ENCODE peak calls at places on chromosomes 7 and 10, in six cellular contexts. H is hepatocyte, G is fibroblast of lung, E is OCI-LY7, X is IMR-90, M is K562. D is an unnamed sample.

GRCh38 chr10:43137701-43137970 is 609 bp upstream of the CSGALNACT2 start:
- DNase-seq in G (peak; percentile 72), M (peak; percentile 61), E (peak; percentile 40), H (peak; percentile 69), X (peak; percentile 46), D (peak; percentile 61)

GRCh38 chr10:21432266-21432665 is 93.2 kb downstream of the SKIDA1 start:
- DNase-seq in M (no peak), X (no peak), G (no peak), H (no peak), E (no peak), D (no peak)

GRCh38 chr10:129685271-129685670 is 218.2 kb downstream of the MGMT start:
- DNase-seq in G (no peak), X (no peak), M (no peak), H (no peak), E (no peak), D (no peak)

GRCh38 chr7:88357295-88357694 is 50.6 kb upstream of the STEAP4 start:
- DNase-seq in E (no peak), H (peak; percentile 10), M (no peak), X (no peak), G (peak; percentile 11), D (peak; percentile 6)

GRCh38 chr7:114548576-114548975 is 134.0 kb downstream of the FOXP2 start:
- DNase-seq in G (no peak), H (no peak), E (no peak), X (peak; percentile 5), M (no peak), D (no peak)

GRCh38 chr10:112791447-112791846 is 158.6 kb upstream of the TCF7L2 start:
- DNase-seq in X (no peak), H (no peak), G (no peak), E (no peak), M (no peak), D (no peak)

GRCh38 chr7:8365499-8366110 is 67.8 kb upstream of the NXPH1 start:
- DNase-seq in M (peak; percentile 22), H (peak; percentile 18), E (peak; percentile 7), G (no peak), X (no peak), D (no peak)

GRCh38 chr10:30736685-30737232 is 107.2 kb upstream of the LYZL2 start:
- DNase-seq in G (peak; percentile 100), X (peak; percentile 100), E (no peak), M (no peak), H (peak; percentile 72), D (peak; percentile 100)

GRCh38 chr10:56622335-56622973 is 261.4 kb upstream of the ZWINT start:
- DNase-seq in M (no peak), X (no peak), E (peak; percentile 65), H (no peak), G (no peak), D (no peak)

GRCh38 chr7:17900464-17900863 is 39.8 kb downstream of the SNX13 start:
- DNase-seq in M (no peak), H (no peak), G (no peak), X (no peak), E (no peak), D (no peak)

GRCh38 chr7:45917064-45917463 is 4.0 kb downstream of the IGFBP3 start:
- DNase-seq in E (no peak), M (no peak), H (no peak), G (no peak), X (no peak), D (no peak)

GRCh38 chr7:103446046-103446520 is at the start of gene SLC26A5:
- DNase-seq in M (peak; percentile 74), G (no peak), H (peak; percentile 65), E (no peak), X (no peak), D (no peak)

GRCh38 chr10:51001587-51001986 is 72.7 kb upstream of the PRKG1 start:
- DNase-seq in G (peak; percentile 10), E (peak; percentile 28), H (peak; percentile 48), M (no peak), X (no peak), D (no peak)

GRCh38 chr7:20280475-20281351 is 50.0 kb upstream of the ITGB8 start:
- DNase-seq in X (peak; percentile 88), M (no peak), E (no peak), H (no peak), G (peak; percentile 91), D (peak; percentile 90)

DNA sequence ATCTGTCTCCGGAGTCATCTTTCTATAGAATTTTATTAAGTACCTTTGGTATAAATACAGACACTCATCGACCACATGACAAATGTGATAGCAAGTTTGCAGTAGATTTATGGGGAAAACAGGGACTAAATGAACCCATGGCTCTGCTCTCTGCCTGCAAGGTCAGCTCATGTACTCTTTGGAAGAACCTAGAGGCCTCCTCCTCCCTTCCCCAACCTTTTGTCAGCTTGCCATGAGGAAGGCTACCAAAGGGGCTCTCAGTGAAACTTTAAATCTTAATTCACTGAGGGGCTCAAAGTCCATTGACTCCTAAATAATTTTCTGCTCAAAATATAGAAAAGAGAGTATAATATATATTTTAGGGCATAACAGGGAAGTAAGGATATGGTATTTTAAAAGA is 89.4 kb upstream of the CTTNBP2 start:
- DNase-seq in M (no peak), H (no peak), X (no peak), E (no peak), G (no peak), D (no peak)
- H2AFZ ChIP-seq in M (no peak overlapping the region), H (no peak overlapping the region), X (no peak overlapping the region), E (no peak overlapping the region), G (no peak overlapping the region), D (no peak overlapping the region)

GRCh38 chr7:50334341-50334994 is 30.0 kb downstream of the IKZF1 start:
- DNase-seq in M (no peak), H (no peak), E (no peak), G (no peak), X (no peak), D (no peak)

GRCh38 chr7:50331564-50332208 is 27.2 kb downstream of the IKZF1 start:
- DNase-seq in M (no peak), X (no peak), G (no peak), E (peak; percentile 74), H (no peak), D (no peak)

GRCh38 chr7:50330701-50331100 is 26.2 kb downstream of the IKZF1 start:
- DNase-seq in M (no peak), H (no peak), E (peak; percentile 55), G (no peak), X (no peak), D (no peak)

GRCh38 chr7:50333266-50333665 is 28.8 kb downstream of the IKZF1 start:
- DNase-seq in X (no peak), H (no peak), M (no peak), E (peak; percentile 45), G (no peak), D (no peak)

DNA sequence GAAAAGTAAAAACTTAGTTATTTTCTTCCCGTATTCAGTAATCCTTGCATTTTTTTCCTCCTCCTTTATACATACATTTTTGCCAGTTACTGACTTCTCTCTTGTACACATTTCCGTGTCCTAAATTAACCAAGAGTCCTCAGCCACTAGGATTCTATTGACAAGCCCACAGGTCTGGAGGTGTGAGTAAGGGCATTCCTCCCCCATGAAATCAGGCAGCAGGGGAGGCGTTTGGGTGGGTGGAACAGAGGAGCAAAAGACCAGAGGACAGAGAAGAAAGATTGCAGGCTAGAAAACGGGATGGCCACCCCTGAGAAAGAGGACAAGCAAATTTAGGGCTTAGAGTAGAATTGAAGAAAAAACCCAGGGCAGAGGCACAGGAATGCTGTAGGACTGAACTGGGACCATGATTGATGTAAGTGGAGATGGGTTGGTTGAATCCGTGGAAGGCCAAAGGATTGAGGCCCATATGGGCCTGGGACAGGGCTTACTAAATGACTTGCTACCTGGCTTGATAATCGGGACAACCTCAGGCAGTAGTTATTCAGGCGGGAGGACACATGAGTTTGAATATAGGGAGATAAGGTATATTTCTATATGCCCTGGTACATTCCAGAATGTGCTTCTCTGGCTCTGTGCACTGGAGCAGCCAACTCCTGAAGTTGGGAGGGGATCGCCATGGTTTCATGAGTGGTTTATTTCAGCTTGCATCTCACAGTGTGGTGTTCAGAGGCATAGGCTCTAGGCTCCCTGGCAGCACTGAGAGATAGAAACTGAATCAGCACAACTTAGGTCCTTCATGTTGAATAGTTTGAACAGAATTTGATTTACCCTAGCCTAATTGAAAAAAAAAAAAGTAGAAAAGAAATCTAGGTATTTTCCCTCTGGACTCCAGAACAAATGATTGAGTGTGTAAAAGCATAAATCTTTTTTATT is 28.0 kb downstream of the IKZF1 start:
- DNase-seq in M (no peak), X (no peak), G (no peak), E (no peak), H (no peak), D (no peak)
- H3K4me3 ChIP-seq in M (peak overlapping the region; percentile 18), X (no peak overlapping the region), G (no peak overlapping the region), E (peak overlapping the region; percentile 45), H (no peak overlapping the region), D (no peak overlapping the region)

GRCh38 chr10:78976825-78977760 is 91.7 kb upstream of the ZMIZ1 start:
- DNase-seq in M (no peak), X (no peak), H (no peak), E (no peak), G (no peak), D (no peak)

GRCh38 chr10:78973901-78974408 is 94.8 kb upstream of the ZMIZ1 start:
- DNase-seq in E (peak; percentile 60), H (peak; percentile 80), X (peak; percentile 56), M (peak; percentile 80), G (peak; percentile 76), D (peak; percentile 65)

GRCh38 chr10:78972160-78972946 is 96.4 kb upstream of the ZMIZ1 start:
- DNase-seq in E (no peak), G (peak; percentile 89), M (peak; percentile 85), X (peak; percentile 83), H (peak; percentile 74), D (peak; percentile 83)

GRCh38 chr10:78972947-78973900 is 95.5 kb upstream of the ZMIZ1 start:
- DNase-seq in G (peak; percentile 95), X (peak; percentile 95), M (peak; percentile 94), E (peak; percentile 88), H (peak; percentile 96), D (peak; percentile 92)

DNA sequence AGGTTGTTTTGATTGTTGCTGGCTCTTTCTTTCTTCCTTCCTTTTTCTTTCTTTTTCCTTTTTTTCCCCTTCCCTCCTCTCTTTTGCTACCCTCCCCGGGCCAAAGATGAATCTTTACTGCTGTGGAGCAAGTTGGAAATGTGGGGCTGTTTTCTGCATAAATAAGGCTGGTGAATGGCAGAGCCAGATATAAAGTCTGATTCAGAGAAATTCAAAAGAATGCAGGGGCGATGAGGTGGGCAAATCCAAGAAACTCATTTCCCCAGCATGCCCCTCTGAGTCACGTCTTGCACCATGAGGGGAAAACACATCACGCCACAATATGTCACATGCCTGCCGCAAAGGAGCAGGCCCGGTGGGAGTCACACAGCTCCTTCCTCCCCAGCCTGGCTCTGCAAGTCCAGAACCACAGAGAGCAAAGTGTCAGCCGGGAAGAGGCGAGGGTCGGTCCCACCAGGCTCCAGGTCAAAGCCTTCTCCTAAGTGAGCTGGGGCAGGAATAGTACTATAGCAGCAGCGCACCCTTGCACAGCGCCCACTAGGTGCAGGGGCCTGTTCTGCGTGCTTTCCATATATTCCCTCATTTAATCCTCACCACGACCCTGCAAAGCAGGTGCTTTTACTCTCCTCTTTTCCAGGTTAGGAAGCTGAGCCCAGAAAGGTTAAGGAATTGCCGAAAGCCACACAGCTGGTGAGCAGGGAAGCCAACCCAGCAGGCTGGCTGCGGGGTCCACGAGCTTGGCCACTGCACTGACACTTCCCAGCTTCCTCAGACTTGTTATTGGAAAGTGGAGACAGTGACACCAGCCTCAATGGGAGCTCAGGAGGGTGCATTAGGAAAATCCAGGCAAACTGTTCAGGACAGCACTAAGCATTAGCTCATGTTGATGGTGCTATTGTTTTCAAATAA is 94.1 kb upstream of the ZMIZ1 start:
- DNase-seq in M (peak; percentile 81), H (peak; percentile 76), G (peak; percentile 94), X (peak; percentile 94), E (peak; percentile 58), D (peak; percentile 91)
- TF ChIP-seq CTCF in M (peak; percentile 95), H (peak; percentile 63), G (peak; percentile 71), X (peak; percentile 55), E (peak; percentile 87), D (peak; percentile 65)

GRCh38 chr10:71314694-71315225 is 4.3 kb upstream of the SLC29A3 start:
- DNase-seq in X (no peak), M (no peak), E (no peak), H (no peak), G (no peak), D (no peak)
- H2AFZ ChIP-seq in X (peak overlapping the region; percentile 60), M (peak overlapping the region; percentile 85), E (peak overlapping the region; percentile 88), H (peak overlapping the region; percentile 71), G (peak overlapping the region; percentile 10), D (peak overlapping the region; percentile 54)

D was measured in astrocyte.